ENCODE peak calls at places on chromosomes 7 and 10, in four cellular contexts. I is kidney, S is A549, J is stomach. U is an unnamed sample.

GRCh38 chr10:137031-137430 is 1.8 kb downstream of the ZMYND11 start:
- DNase-seq in I (no peak), S (peak; percentile 55), J (no peak), U (peak; percentile 22)

GRCh38 chr10:79243211-79244067 is 103.8 kb upstream of the PPIF start:
- DNase-seq in I (peak; percentile 86), S (no peak), J (peak; percentile 46), U (peak; percentile 68)

GRCh38 chr10:6124666-6125065 is 35.8 kb downstream of the RBM17 start:
- DNase-seq in I (no peak), S (peak; percentile 51), J (no peak), U (no peak)

GRCh38 chr10:93060887-93061593 is 442 bp downstream of the CYP26C1 start:
- DNase-seq in I (peak; percentile 55), S (no peak), J (no peak), U (no peak)

GRCh38 chr7:31633894-31634494 is 53.0 kb upstream of the PPP1R17 start:
- DNase-seq in I (no peak), S (peak; percentile 69), J (peak; percentile 67), U (peak; percentile 47)

GRCh38 chr10:106540606-106541005 is 623.9 kb downstream of the SORCS1 start:
- DNase-seq in I (no peak), S (peak; percentile 11), J (no peak), U (no peak)

GRCh38 chr7:29239638-29240037 is 45.1 kb downstream of the CHN2 start:
- DNase-seq in I (no peak), S (peak; percentile 29), J (no peak), U (no peak)

GRCh38 chr10:65377687-65378086 is 1548.1 kb upstream of the LRRTM3 start:
- DNase-seq in I (no peak), S (no peak), J (no peak), U (no peak)

GRCh38 chr10:94138391-94138790 is 144.7 kb downstream of the PLCE1 start:
- DNase-seq in I (no peak), S (no peak), J (no peak), U (no peak)

GRCh38 chr7:47651355-47652317 is 69.7 kb upstream of the TNS3 start:
- DNase-seq in I (no peak), S (peak; percentile 97), J (no peak), U (no peak)

GRCh38 chr10:94496646-94497045 is 48.9 kb upstream of the HELLS start:
- DNase-seq in I (no peak), S (no peak), J (no peak), U (no peak)

DNA sequence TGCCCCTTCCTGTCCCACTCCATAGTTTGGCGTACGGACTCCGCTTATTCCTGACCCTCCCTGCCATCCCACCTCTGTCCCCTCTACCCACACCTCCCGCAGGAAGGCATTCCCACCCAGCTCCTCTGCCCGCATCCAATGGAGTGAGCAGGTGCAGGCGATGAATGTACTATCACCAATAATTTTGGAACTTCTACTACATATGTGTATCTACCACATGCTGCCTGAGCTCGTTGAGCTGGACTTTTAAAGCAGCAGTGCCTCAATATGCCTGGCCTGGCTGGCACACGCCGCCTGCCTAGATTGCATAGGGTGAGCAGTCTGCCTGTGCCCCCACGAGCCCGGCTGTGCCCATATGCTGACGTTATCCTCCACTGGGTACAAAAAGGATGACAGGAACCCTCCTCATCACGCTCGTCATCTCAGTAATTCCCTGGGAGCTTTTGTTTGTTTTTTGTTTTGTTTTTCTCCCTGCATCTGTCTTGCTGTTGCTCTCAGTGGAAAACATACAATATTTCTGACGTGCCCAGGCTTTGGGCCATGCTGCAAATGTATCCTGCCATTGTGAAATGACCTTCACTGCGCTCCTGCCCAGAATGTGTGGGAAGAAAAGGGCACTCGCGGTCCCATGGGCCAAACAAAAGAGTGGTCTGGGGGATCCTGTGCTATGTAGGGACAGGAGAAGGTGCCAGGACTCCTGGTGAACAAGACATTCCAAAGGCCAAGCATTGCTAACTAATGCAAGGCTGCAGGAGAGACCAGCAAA is 302.8 kb downstream of the PTPRN2 start:
- DNase-seq in I (no peak), S (no peak), J (peak; percentile 22), U (no peak)
- H3K9me3 ChIP-seq in I (peaks cover 27% of the 10 kb centered on the region), S (peaks cover 7% of the 10 kb centered on the region), J (peaks cover 27% of the 10 kb centered on the region), U (peaks cover 7% of the 10 kb centered on the region)

GRCh38 chr10:85003083-85003482 is 674.7 kb downstream of the CCSER2 start:
- DNase-seq in I (no peak), S (no peak), J (no peak), U (no peak)
- H3K4me3 ChIP-seq in I (no peak overlapping the region), S (no peak overlapping the region), J (no peak overlapping the region), U (no peak overlapping the region)

GRCh38 chr10:35643151-35643975 is 1.3 kb upstream of the FZD8 start:
- DNase-seq in I (peak; percentile 92), S (peak; percentile 28), J (peak; percentile 74), U (peak; percentile 27)
- H3K27ac ChIP-seq in I (peak overlapping the region; percentile 72), S (peak overlapping the region; percentile 72), J (peak overlapping the region; percentile 87), U (peak overlapping the region; percentile 78)

GRCh38 chr7:157964016-157964415 is 623.6 kb downstream of the PTPRN2 start:
- DNase-seq in I (peak; percentile 19), S (no peak), J (no peak), U (no peak)
- H3K9me3 ChIP-seq in I (peaks cover under 1% of the 10 kb centered on the region), S (peaks cover 2% of the 10 kb centered on the region), J (peaks cover 2% of the 10 kb centered on the region), U (no peaks in the 10 kb centered on the region)

DNA sequence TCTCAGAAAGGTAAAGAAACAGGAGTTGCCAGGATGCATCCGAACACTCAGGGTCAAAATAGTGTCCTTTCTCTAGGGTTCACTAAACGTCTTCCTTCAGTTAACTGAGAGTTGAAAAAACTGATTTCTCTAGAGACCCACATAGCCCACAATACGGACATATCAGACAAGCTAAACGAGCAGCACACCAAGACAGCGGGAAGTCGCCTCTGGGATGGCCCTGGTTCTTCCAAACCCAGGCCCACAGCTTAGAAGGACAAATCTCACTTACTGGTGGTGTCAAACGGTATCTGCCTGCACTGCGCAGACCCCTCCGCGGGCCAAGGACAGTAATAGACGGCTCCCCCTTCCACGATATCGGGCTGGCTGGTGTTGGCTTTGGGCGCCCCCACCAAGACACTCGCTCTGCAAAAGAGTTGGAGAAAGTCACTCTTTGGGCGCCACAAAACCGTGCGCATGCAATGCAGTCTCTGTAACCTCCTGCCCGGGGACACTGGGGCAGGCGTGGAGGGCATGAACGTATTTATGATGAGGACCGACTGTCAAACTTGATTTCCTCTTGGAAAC is 1.1 kb downstream of the ITGA8 start:
- DNase-seq in I (no peak), S (no peak), J (no peak), U (no peak)
- H3K4me3 ChIP-seq in I (peak overlapping the region; percentile 75), S (no peak overlapping the region), J (peak overlapping the region; percentile 46), U (peak overlapping the region; percentile 48)

DNA sequence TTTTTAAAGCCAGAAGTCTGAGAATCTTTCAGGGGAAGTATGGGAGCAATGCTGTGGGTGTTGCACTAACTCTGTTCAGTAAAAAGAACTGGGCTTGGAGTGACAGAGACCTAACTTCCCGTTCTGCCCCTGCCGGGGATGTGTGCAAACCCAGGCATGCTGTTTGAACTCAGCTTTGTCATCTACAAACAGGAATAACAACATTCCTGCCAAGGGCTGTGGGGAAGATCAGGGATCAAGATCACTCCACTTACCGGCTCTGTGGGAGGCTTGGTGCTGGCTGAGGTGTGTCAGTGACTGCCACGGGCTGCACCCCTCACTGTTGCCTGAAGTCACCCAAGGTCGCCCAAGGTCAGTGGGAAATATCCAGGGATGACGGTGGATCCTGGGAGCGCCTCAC is 23.1 kb upstream of the DRGX start:
- DNase-seq in I (no peak), S (no peak), J (no peak), U (no peak)
- H3K27ac ChIP-seq in I (no peak overlapping the region), S (no peak overlapping the region), J (no peak overlapping the region), U (no peak overlapping the region)

DNA sequence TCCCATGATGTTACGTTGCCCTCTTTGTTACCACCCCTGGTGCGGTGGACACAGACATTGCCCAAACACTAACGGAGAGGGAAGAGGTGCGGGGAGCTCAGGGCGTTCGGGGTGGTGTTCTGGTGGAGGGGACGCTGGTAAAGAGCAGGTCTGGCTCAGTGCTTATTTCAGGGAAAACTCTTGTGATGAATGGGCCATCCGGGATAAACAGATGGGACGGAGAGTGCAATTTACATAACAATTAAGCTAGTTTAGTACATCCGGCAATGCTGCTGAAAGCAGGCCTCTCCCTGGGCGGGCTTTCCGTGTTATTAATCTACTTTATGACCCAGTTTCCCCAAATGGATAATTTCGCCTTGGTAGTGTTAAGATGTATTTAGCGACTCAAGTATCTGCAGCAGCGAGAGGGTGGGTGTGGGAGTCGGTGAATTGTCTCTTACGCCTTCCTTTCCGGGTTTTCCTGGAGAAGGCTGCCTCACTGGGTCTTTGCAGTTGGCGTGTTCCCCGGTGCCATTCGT is 25.1 kb downstream of the FOXK1 start:
- DNase-seq in I (no peak), S (no peak), J (no peak), U (no peak)
- H3K9me3 ChIP-seq in I (no peaks in the 10 kb centered on the region), S (no peaks in the 10 kb centered on the region), J (no peaks in the 10 kb centered on the region), U (no peaks in the 10 kb centered on the region)

U was measured in WERI-Rb-1.